ENCODE peak calls at places on chromosomes 13 and 19, in six cellular contexts. One of them, this sample, is unnamed.
A peak's percentile ranks its signal among the peaks of the same experiment; 100 is the strongest.

GRCh38 chr19:55257461-55258411 is 1.1 kb downstream of the PPP6R1 start:
- DNase-seq in H1: no peak
- DNase-seq in SK-N-SH: peak; percentile 55
- DNase-seq in HCT116: no peak
- DNase-seq in GM12878: no peak
- DNase-seq in HepG2: no peak
- DNase-seq in this sample: peak; percentile 13

GRCh38 chr19:56167064-56167578 is 8.7 kb upstream of the GALP start:
- DNase-seq in H1: no peak
- DNase-seq in SK-N-SH: no peak
- DNase-seq in HCT116: no peak
- DNase-seq in GM12878: no peak
- DNase-seq in HepG2: no peak
- DNase-seq in this sample: peak; percentile 46

GRCh38 chr19:35513231-35513974 is at the start of gene DMKN:
- DNase-seq in H1: no peak
- DNase-seq in SK-N-SH: no peak
- DNase-seq in HCT116: peak; percentile 15
- DNase-seq in GM12878: no peak
- DNase-seq in HepG2: peak; percentile 22
- DNase-seq in this sample: no peak

GRCh38 chr13:21826214-21827015 is 155.5 kb downstream of the FGF9 start:
- DNase-seq in H1: no peak
- DNase-seq in SK-N-SH: no peak
- DNase-seq in HCT116: no peak
- DNase-seq in GM12878: no peak
- DNase-seq in HepG2: no peak
- DNase-seq in this sample: no peak

GRCh38 chr19:13621413-13621812 is 115.1 kb upstream of the CACNA1A start:
- DNase-seq in H1: peak; percentile 80
- DNase-seq in SK-N-SH: no peak
- DNase-seq in HCT116: peak; percentile 75
- DNase-seq in GM12878: no peak
- DNase-seq in HepG2: no peak
- DNase-seq in this sample: no peak

GRCh38 chr13:31495336-31495735 is 244.0 kb upstream of the RXFP2 start:
- DNase-seq in H1: no peak
- DNase-seq in SK-N-SH: no peak
- DNase-seq in HCT116: no peak
- DNase-seq in GM12878: no peak
- DNase-seq in HepG2: no peak
- DNase-seq in this sample: no peak

GRCh38 chr13:29619995-29620394 is 24.5 kb upstream of the SLC7A1 start:
- DNase-seq in H1: no peak
- DNase-seq in SK-N-SH: no peak
- DNase-seq in HCT116: no peak
- DNase-seq in GM12878: no peak
- DNase-seq in HepG2: no peak
- DNase-seq in this sample: no peak

GRCh38 chr13:108281941-108282340 is 12.4 kb downstream of the TNFSF13B start:
- DNase-seq in H1: no peak
- DNase-seq in SK-N-SH: no peak
- DNase-seq in HCT116: no peak
- DNase-seq in GM12878: no peak
- DNase-seq in HepG2: no peak
- DNase-seq in this sample: no peak

GRCh38 chr19:55189424-55189823 is 9.3 kb upstream of the SYT5 start:
- DNase-seq in H1: peak; percentile 29
- DNase-seq in SK-N-SH: no peak
- DNase-seq in HCT116: peak; percentile 88
- DNase-seq in GM12878: no peak
- DNase-seq in HepG2: no peak
- DNase-seq in this sample: no peak

GRCh38 chr13:32905063-32905863 is 111.0 kb upstream of the KL start:
- DNase-seq in H1: no peak
- DNase-seq in SK-N-SH: no peak
- DNase-seq in HCT116: no peak
- DNase-seq in GM12878: peak; percentile 78
- DNase-seq in HepG2: no peak
- DNase-seq in this sample: no peak

GRCh38 chr13:77022341-77022740 is 4.6 kb downstream of the FBXL3 start:
- DNase-seq in H1: no peak
- DNase-seq in SK-N-SH: no peak
- DNase-seq in HCT116: no peak
- DNase-seq in GM12878: no peak
- DNase-seq in HepG2: no peak
- DNase-seq in this sample: no peak

GRCh38 chr19:31349160-31349881 is at the start of gene TSHZ3:
- DNase-seq in H1: no peak
- DNase-seq in SK-N-SH: peak; percentile 89
- DNase-seq in HCT116: no peak
- DNase-seq in GM12878: no peak
- DNase-seq in HepG2: no peak
- DNase-seq in this sample: no peak
- TF ChIP-seq JUND in H1: no peak
- TF ChIP-seq JUND in SK-N-SH: no peak
- TF ChIP-seq JUND in HCT116: no peak
- TF ChIP-seq JUND in GM12878: no peak
- TF ChIP-seq JUND in HepG2: no peak
- TF ChIP-seq JUND in this sample: no peak

DNA sequence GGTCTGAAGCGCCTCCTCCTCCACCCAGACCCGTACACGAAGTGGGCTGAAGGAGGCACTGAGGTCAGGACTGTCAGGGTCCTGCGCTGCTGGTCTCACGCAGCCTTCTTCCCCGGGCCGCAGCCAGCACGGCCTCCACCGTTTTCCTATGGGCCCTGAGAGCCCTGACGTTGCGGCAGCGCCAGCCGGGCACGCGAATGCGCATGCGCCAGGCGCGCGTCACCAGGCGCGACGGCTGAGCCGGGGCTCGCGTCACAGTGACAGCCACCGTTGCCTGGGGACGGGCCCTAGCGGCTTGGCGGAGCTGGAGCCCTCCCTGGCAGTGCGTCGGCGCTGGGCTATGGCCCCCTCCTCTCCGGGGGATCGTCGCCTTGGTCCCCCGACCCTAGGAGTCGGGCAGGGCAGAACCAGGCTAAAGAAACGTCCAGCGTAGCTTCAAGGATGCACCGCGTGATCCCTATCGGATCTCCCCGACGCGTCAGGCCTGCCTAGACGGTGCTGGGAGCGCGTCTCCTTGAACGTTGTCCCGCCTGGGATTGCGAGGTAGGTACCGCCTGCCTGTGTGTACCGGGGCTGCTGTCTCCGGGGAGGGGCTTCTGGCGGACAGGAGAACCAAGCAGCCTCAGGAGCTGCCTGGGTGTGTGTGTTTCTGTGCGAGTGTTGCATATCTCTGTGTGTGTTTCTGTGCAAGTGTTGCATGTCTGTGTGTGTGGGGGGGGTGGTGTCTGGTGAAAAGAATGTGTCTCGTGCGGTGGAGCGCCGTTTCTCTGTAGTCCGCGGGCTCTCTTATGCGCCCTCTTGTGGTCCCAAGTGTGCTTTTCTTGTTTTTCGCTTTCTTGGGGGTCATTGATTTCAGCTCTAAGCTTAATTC is 43.2 kb downstream of the ZNF571 start:
- DNase-seq in H1: no peak
- DNase-seq in SK-N-SH: peak; percentile 95
- DNase-seq in HCT116: no peak
- DNase-seq in GM12878: no peak
- DNase-seq in HepG2: no peak
- DNase-seq in this sample: no peak
- TF ChIP-seq JUND in H1: no peak
- TF ChIP-seq JUND in SK-N-SH: no peak
- TF ChIP-seq JUND in HCT116: no peak
- TF ChIP-seq JUND in GM12878: no peak
- TF ChIP-seq JUND in HepG2: no peak
- TF ChIP-seq JUND in this sample: no peak

DNA sequence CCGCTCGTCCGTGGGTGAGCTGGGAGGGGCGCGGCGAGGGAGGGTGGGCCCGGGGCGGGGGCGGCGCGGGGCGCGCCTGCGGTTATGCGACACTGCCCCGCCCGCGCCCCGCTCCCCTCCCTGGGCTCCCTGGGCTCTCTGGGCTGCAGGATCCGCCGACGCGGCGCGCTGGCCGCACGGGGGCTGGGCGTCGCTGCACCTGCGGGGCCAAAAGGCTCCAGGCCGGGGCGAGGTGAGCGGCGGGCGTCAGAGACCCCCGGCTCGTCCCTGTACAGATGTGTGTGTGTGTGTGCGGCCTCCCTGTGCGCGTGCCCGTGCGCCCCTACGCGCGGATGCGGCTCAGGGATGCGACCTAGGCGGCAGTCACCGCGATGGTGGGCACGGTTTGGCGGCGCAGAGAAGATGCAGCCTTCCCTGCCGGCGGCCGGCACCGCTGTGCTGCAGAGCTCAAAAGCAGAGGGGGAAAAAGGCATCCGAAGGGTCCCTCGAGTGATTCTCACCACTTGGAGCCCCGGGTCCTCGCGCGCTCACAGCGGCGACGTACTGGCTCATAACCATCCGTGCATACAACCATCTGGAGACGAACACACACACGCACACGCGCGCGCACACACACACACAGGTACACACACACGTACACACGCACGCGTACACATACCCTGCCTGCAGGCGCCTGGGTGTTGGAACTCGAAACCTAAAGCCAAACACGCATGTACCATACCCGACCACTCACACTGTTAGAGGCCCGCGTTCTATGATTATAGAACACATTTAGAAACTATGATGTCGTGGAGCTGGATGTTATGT is 704 bp downstream of the ATP8A2 start:
- DNase-seq in H1: no peak
- DNase-seq in SK-N-SH: peak; percentile 74
- DNase-seq in HCT116: no peak
- DNase-seq in GM12878: no peak
- DNase-seq in HepG2: no peak
- DNase-seq in this sample: no peak
- TF ChIP-seq JUND in H1: no peak
- TF ChIP-seq JUND in SK-N-SH: no peak
- TF ChIP-seq JUND in HCT116: no peak
- TF ChIP-seq JUND in GM12878: no peak
- TF ChIP-seq JUND in HepG2: no peak
- TF ChIP-seq JUND in this sample: no peak

DNA sequence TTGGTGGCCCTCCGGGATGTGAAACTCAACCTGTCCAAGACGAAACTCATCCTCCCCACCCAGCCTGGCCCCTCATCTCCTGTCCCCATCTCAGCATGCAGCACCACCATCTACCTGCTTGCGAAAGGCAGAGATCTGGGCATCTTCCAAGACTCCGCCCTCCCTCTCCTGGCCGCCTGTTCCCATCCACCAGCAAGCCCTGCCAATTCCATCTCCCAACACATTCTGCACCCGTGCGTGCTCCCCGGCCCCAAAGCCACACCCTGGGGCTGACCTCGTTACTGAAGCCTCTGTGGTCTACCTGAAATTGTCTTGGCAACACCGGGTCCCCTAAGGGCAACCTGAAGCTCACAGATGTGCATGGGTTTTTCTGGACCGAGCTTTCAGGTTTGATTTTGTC is 13.2 kb upstream of the CAMSAP3 start:
- DNase-seq in H1: no peak
- DNase-seq in SK-N-SH: no peak
- DNase-seq in HCT116: no peak
- DNase-seq in GM12878: no peak
- DNase-seq in HepG2: no peak
- DNase-seq in this sample: no peak
- TF ChIP-seq JUND in H1: no peak
- TF ChIP-seq JUND in SK-N-SH: no peak
- TF ChIP-seq JUND in HCT116: no peak
- TF ChIP-seq JUND in GM12878: no peak
- TF ChIP-seq JUND in HepG2: no peak
- TF ChIP-seq JUND in this sample: no peak

This sample was measured in T47D.